ENCODE peak calls at places on chromosomes 2 and 18, in seven cellular contexts. One of them, this sample, is unnamed.

GRCh38 chr2:140085674-140086073 is 1305.5 kb upstream of the NXPH2 start:
- DNase-seq in cardiac fibroblast: no peak
- DNase-seq in spleen: no peak
- DNase-seq in omental fat pad: no peak
- DNase-seq in A549: no peak
- DNase-seq in upper lobe of right lung: no peak
- DNase-seq in thyroid gland: no peak
- DNase-seq in this sample: no peak

GRCh38 chr18:48412339-48412929 is 3.3 kb upstream of the ZBTB7C start:
- DNase-seq in cardiac fibroblast: peak; percentile 45
- DNase-seq in spleen: no peak
- DNase-seq in omental fat pad: no peak
- DNase-seq in A549: peak; percentile 61
- DNase-seq in upper lobe of right lung: no peak
- DNase-seq in thyroid gland: peak; percentile 40
- DNase-seq in this sample: no peak

GRCh38 chr18:25231327-25231691 is 120.7 kb downstream of the ZNF521 start:
- DNase-seq in cardiac fibroblast: no peak
- DNase-seq in spleen: no peak
- DNase-seq in omental fat pad: no peak
- DNase-seq in A549: no peak
- DNase-seq in upper lobe of right lung: no peak
- DNase-seq in thyroid gland: no peak
- DNase-seq in this sample: no peak

GRCh38 chr18:35635171-35635570 is 53.6 kb downstream of the GALNT1 start:
- DNase-seq in cardiac fibroblast: peak; percentile 44
- DNase-seq in spleen: no peak
- DNase-seq in omental fat pad: no peak
- DNase-seq in A549: no peak
- DNase-seq in upper lobe of right lung: no peak
- DNase-seq in thyroid gland: no peak
- DNase-seq in this sample: peak; percentile 11

GRCh38 chr2:176107731-176108181 is 676 bp downstream of the HOXD11 start:
- DNase-seq in cardiac fibroblast: no peak
- DNase-seq in spleen: no peak
- DNase-seq in omental fat pad: no peak
- DNase-seq in A549: no peak
- DNase-seq in upper lobe of right lung: no peak
- DNase-seq in thyroid gland: no peak
- DNase-seq in this sample: no peak

GRCh38 chr18:55338955-55339662 is 248.9 kb downstream of the TCF4 start:
- DNase-seq in cardiac fibroblast: peak; percentile 48
- DNase-seq in spleen: no peak
- DNase-seq in omental fat pad: no peak
- DNase-seq in A549: no peak
- DNase-seq in upper lobe of right lung: no peak
- DNase-seq in thyroid gland: no peak
- DNase-seq in this sample: no peak

GRCh38 chr2:211473116-211473515 is 916.7 kb downstream of the CPS1 start:
- DNase-seq in cardiac fibroblast: no peak
- DNase-seq in spleen: no peak
- DNase-seq in omental fat pad: no peak
- DNase-seq in A549: no peak
- DNase-seq in upper lobe of right lung: no peak
- DNase-seq in thyroid gland: no peak
- DNase-seq in this sample: no peak

GRCh38 chr18:59500765-59501164 is 141.7 kb upstream of the LMAN1 start:
- DNase-seq in cardiac fibroblast: no peak
- DNase-seq in spleen: no peak
- DNase-seq in omental fat pad: no peak
- DNase-seq in A549: no peak
- DNase-seq in upper lobe of right lung: no peak
- DNase-seq in thyroid gland: no peak
- DNase-seq in this sample: no peak

GRCh38 chr2:37361416-37361815 is 17.0 kb downstream of the QPCT start:
- DNase-seq in cardiac fibroblast: no peak
- DNase-seq in spleen: no peak
- DNase-seq in omental fat pad: no peak
- DNase-seq in A549: no peak
- DNase-seq in upper lobe of right lung: no peak
- DNase-seq in thyroid gland: no peak
- DNase-seq in this sample: peak; percentile 36

GRCh38 chr2:173874899-173875247 is 90.3 kb downstream of the SP3 start:
- DNase-seq in cardiac fibroblast: no peak
- DNase-seq in spleen: no peak
- DNase-seq in omental fat pad: no peak
- DNase-seq in A549: no peak
- DNase-seq in upper lobe of right lung: no peak
- DNase-seq in thyroid gland: peak; percentile 77
- DNase-seq in this sample: no peak

GRCh38 chr18:24199563-24199962 is 60.7 kb downstream of the CABYR start:
- DNase-seq in cardiac fibroblast: no peak
- DNase-seq in spleen: no peak
- DNase-seq in omental fat pad: no peak
- DNase-seq in A549: no peak
- DNase-seq in upper lobe of right lung: no peak
- DNase-seq in thyroid gland: no peak
- DNase-seq in this sample: no peak

GRCh38 chr2:232511336-232511863 is 8.8 kb upstream of the PRSS56 start:
- DNase-seq in cardiac fibroblast: no peak
- DNase-seq in spleen: no peak
- DNase-seq in omental fat pad: no peak
- DNase-seq in A549: no peak
- DNase-seq in upper lobe of right lung: no peak
- DNase-seq in thyroid gland: no peak
- DNase-seq in this sample: no peak

GRCh38 chr2:45494275-45494977 is 116.6 kb downstream of the SRBD1 start:
- DNase-seq in cardiac fibroblast: peak; percentile 92
- DNase-seq in spleen: no peak
- DNase-seq in omental fat pad: no peak
- DNase-seq in A549: peak; percentile 79
- DNase-seq in upper lobe of right lung: no peak
- DNase-seq in thyroid gland: no peak
- DNase-seq in this sample: peak; percentile 29

GRCh38 chr18:50797147-50797546 is 22.7 kb downstream of the MRO start:
- DNase-seq in cardiac fibroblast: no peak
- DNase-seq in spleen: no peak
- DNase-seq in omental fat pad: no peak
- DNase-seq in A549: no peak
- DNase-seq in upper lobe of right lung: no peak
- DNase-seq in thyroid gland: no peak
- DNase-seq in this sample: no peak

GRCh38 chr2:14781148-14781547 is 148.6 kb downstream of the LRATD1 start:
- DNase-seq in cardiac fibroblast: no peak
- DNase-seq in spleen: no peak
- DNase-seq in omental fat pad: no peak
- DNase-seq in A549: no peak
- DNase-seq in upper lobe of right lung: no peak
- DNase-seq in thyroid gland: no peak
- DNase-seq in this sample: peak; percentile 23

GRCh38 chr2:164000171-164000570 is 264.4 kb upstream of the FIGN start:
- DNase-seq in cardiac fibroblast: peak; percentile 8
- DNase-seq in spleen: no peak
- DNase-seq in omental fat pad: no peak
- DNase-seq in A549: no peak
- DNase-seq in upper lobe of right lung: no peak
- DNase-seq in thyroid gland: no peak
- DNase-seq in this sample: no peak

GRCh38 chr2:54586062-54586982 is 130.2 kb downstream of the SPTBN1 start:
- DNase-seq in cardiac fibroblast: peak; percentile 64
- DNase-seq in spleen: no peak
- DNase-seq in omental fat pad: no peak
- DNase-seq in A549: no peak
- DNase-seq in upper lobe of right lung: no peak
- DNase-seq in thyroid gland: no peak
- DNase-seq in this sample: no peak

GRCh38 chr2:72669121-72669520 is 156.7 kb downstream of the EXOC6B start:
- DNase-seq in cardiac fibroblast: peak; percentile 91
- DNase-seq in spleen: no peak
- DNase-seq in omental fat pad: no peak
- DNase-seq in A549: peak; percentile 70
- DNase-seq in upper lobe of right lung: no peak
- DNase-seq in thyroid gland: no peak
- DNase-seq in this sample: peak; percentile 67

GRCh38 chr2:2646312-2647051 is 315.4 kb upstream of the MYT1L start:
- DNase-seq in cardiac fibroblast: no peak
- DNase-seq in spleen: no peak
- DNase-seq in omental fat pad: no peak
- DNase-seq in A549: no peak
- DNase-seq in upper lobe of right lung: no peak
- DNase-seq in thyroid gland: no peak
- DNase-seq in this sample: peak; percentile 30

GRCh38 chr2:96540136-96540535 is 3.6 kb downstream of the ARID5A start:
- DNase-seq in cardiac fibroblast: peak; percentile 28
- DNase-seq in spleen: no peak
- DNase-seq in omental fat pad: no peak
- DNase-seq in A549: no peak
- DNase-seq in upper lobe of right lung: peak; percentile 21
- DNase-seq in thyroid gland: no peak
- DNase-seq in this sample: peak; percentile 66

GRCh38 chr2:225017098-225017685 is 25.1 kb downstream of the DOCK10 start:
- DNase-seq in cardiac fibroblast: no peak
- DNase-seq in spleen: no peak
- DNase-seq in omental fat pad: no peak
- DNase-seq in A549: peak; percentile 38
- DNase-seq in upper lobe of right lung: no peak
- DNase-seq in thyroid gland: no peak
- DNase-seq in this sample: no peak
- TF ChIP-seq CTCF in cardiac fibroblast: no peak
- TF ChIP-seq CTCF in spleen: no peak
- TF ChIP-seq CTCF in omental fat pad: no peak
- TF ChIP-seq CTCF in A549: peak; percentile 9
- TF ChIP-seq CTCF in upper lobe of right lung: no peak
- TF ChIP-seq CTCF in thyroid gland: no peak
- TF ChIP-seq CTCF in this sample: no peak

DNA sequence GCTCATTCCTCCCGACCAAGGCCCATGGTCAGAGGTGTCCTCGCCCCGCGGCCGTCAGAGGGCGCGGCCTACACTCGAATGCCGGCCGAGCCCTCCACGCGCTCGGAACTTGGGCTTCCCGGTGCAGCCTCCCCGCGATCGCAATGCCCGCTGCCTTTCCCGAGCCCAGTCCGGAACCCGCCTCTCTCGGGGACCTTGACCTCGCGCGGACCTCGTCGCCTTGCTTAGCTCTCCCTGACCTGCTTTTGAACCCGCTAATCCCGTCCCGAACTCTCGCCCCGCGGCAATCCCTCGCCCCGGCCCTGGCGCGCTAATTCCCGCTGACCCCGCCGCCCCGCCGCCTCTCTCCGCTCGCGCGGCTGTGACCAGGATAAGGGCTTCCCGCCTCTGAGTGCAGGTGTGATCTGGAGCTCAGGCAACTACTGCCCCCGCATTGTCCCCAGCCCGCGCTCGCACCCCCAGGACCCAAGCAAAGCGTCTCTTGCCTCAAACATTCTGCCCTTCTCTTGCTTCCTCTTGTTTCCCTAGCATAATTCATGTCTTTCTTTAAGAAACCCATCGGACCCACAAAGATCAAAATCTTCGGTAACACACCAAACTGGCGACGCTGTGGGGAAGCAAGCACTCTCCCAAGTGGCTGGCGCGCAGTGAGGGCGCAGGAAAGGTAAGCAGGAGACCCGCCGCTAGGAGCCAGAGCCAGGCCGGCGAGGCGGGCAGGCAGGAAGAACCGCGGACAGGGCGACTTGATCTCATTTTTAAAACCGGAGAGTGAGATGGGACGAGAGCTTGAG is 46.6 kb upstream of the ATP6V1B1 start:
- DNase-seq in cardiac fibroblast: no peak
- DNase-seq in spleen: no peak
- DNase-seq in omental fat pad: no peak
- DNase-seq in A549: no peak
- DNase-seq in upper lobe of right lung: no peak
- DNase-seq in thyroid gland: no peak
- DNase-seq in this sample: no peak
- TF ChIP-seq CTCF in cardiac fibroblast: peak; percentile 2
- TF ChIP-seq CTCF in spleen: no peak
- TF ChIP-seq CTCF in omental fat pad: no peak
- TF ChIP-seq CTCF in A549: no peak
- TF ChIP-seq CTCF in upper lobe of right lung: no peak
- TF ChIP-seq CTCF in thyroid gland: no peak
- TF ChIP-seq CTCF in this sample: no peak

GRCh38 chr2:26521054-26521912 is 43.4 kb upstream of the OTOF start:
- DNase-seq in cardiac fibroblast: peak; percentile 27
- DNase-seq in spleen: peak; percentile 67
- DNase-seq in omental fat pad: no peak
- DNase-seq in A549: peak; percentile 69
- DNase-seq in upper lobe of right lung: peak; percentile 16
- DNase-seq in thyroid gland: peak; percentile 36
- DNase-seq in this sample: peak; percentile 26
- TF ChIP-seq CTCF in cardiac fibroblast: peak; percentile 23
- TF ChIP-seq CTCF in spleen: no peak
- TF ChIP-seq CTCF in omental fat pad: no peak
- TF ChIP-seq CTCF in A549: peak; percentile 61
- TF ChIP-seq CTCF in upper lobe of right lung: no peak
- TF ChIP-seq CTCF in thyroid gland: no peak
- TF ChIP-seq CTCF in this sample: no peak

GRCh38 chr2:195404650-195405049 is 252.4 kb upstream of the SLC39A10 start:
- DNase-seq in cardiac fibroblast: peak; percentile 18
- DNase-seq in spleen: no peak
- DNase-seq in omental fat pad: no peak
- DNase-seq in A549: no peak
- DNase-seq in upper lobe of right lung: no peak
- DNase-seq in thyroid gland: no peak
- DNase-seq in this sample: no peak
- TF ChIP-seq CTCF in cardiac fibroblast: no peak
- TF ChIP-seq CTCF in spleen: no peak
- TF ChIP-seq CTCF in omental fat pad: no peak
- TF ChIP-seq CTCF in A549: no peak
- TF ChIP-seq CTCF in upper lobe of right lung: peak; percentile 13
- TF ChIP-seq CTCF in thyroid gland: no peak
- TF ChIP-seq CTCF in this sample: no peak

GRCh38 chr2:137091704-137092103 is 326.4 kb downstream of the THSD7B start:
- DNase-seq in cardiac fibroblast: peak; percentile 43
- DNase-seq in spleen: no peak
- DNase-seq in omental fat pad: no peak
- DNase-seq in A549: no peak
- DNase-seq in upper lobe of right lung: no peak
- DNase-seq in thyroid gland: no peak
- DNase-seq in this sample: no peak

GRCh38 chr2:137096693-137097092 is 331.3 kb downstream of the THSD7B start:
- DNase-seq in cardiac fibroblast: no peak
- DNase-seq in spleen: no peak
- DNase-seq in omental fat pad: no peak
- DNase-seq in A549: no peak
- DNase-seq in upper lobe of right lung: no peak
- DNase-seq in thyroid gland: no peak
- DNase-seq in this sample: no peak

GRCh38 chr2:137096187-137096586 is 330.8 kb downstream of the THSD7B start:
- DNase-seq in cardiac fibroblast: no peak
- DNase-seq in spleen: no peak
- DNase-seq in omental fat pad: no peak
- DNase-seq in A549: no peak
- DNase-seq in upper lobe of right lung: no peak
- DNase-seq in thyroid gland: no peak
- DNase-seq in this sample: no peak

GRCh38 chr2:137093116-137093515 is 327.8 kb downstream of the THSD7B start:
- DNase-seq in cardiac fibroblast: no peak
- DNase-seq in spleen: no peak
- DNase-seq in omental fat pad: no peak
- DNase-seq in A549: no peak
- DNase-seq in upper lobe of right lung: no peak
- DNase-seq in thyroid gland: no peak
- DNase-seq in this sample: no peak
- TF ChIP-seq CTCF in cardiac fibroblast: no peak
- TF ChIP-seq CTCF in spleen: no peak
- TF ChIP-seq CTCF in omental fat pad: no peak
- TF ChIP-seq CTCF in A549: no peak
- TF ChIP-seq CTCF in upper lobe of right lung: no peak
- TF ChIP-seq CTCF in thyroid gland: no peak
- TF ChIP-seq CTCF in this sample: no peak

This sample was measured in RWPE1.